ENCODE peak calls at places on chromosomes 5 and 9, in five cellular contexts. T, Z, H, S and B are unnamed samples.

GRCh38 chr9:80147866-80148265 is 576.1 kb downstream of the TLE4 start:
- DNase-seq in T (no peak), Z (no peak), H (no peak), S (no peak), B (no peak)

GRCh38 chr5:1161108-1161831 is 40.1 kb upstream of the SLC6A19 start:
- DNase-seq in T (no peak), Z (peak), H (no peak), S (peak), B (no peak)

GRCh38 chr9:9804109-9804508 is 808.7 kb downstream of the PTPRD start:
- DNase-seq in T (no peak), Z (no peak), H (no peak), S (no peak), B (no peak)

GRCh38 chr5:126686451-126687126 is 85.8 kb downstream of the PHAX start:
- DNase-seq in T (no peak), Z (no peak), H (no peak), S (no peak), B (no peak)

GRCh38 chr5:99060306-99061261 is 131.8 kb upstream of the CHD1 start:
- DNase-seq in T (peak), Z (peak), H (peak), S (peak), B (peak)

GRCh38 chr9:37555786-37556185 is 20.4 kb downstream of the FBXO10 start:
- DNase-seq in T (no peak), Z (no peak), H (no peak), S (no peak), B (no peak)

GRCh38 chr9:93630806-93631411 is 54.5 kb downstream of the PHF2 start:
- DNase-seq in T (no peak), Z (no peak), H (no peak), S (no peak), B (no peak)

GRCh38 chr5:132323202-132323601 is 29.0 kb downstream of the SLC22A4 start:
- DNase-seq in T (no peak), Z (no peak), H (no peak), S (no peak), B (no peak)

GRCh38 chr5:96903300-96903699 is 27.0 kb downstream of the ERAP2 start:
- DNase-seq in T (no peak), Z (no peak), H (no peak), S (peak), B (no peak)

GRCh38 chr9:80952523-80952922 is 736.8 kb downstream of the TLE1 start:
- DNase-seq in T (no peak), Z (no peak), H (no peak), S (no peak), B (no peak)

GRCh38 chr9:17783227-17783626 is 204.4 kb downstream of the SH3GL2 start:
- DNase-seq in T (no peak), Z (no peak), H (no peak), S (no peak), B (no peak)

GRCh38 chr9:126295516-126295915 is 31.1 kb upstream of the MVB12B start:
- DNase-seq in T (no peak), Z (no peak), H (no peak), S (no peak), B (no peak)

GRCh38 chr5:119721775-119722174 is 92.4 kb downstream of the FAM170A start:
- DNase-seq in T (no peak), Z (no peak), H (no peak), S (no peak), B (no peak)

GRCh38 chr9:5688109-5688508 is 59.2 kb downstream of the RIC1 start:
- DNase-seq in T (no peak), Z (no peak), H (peak), S (peak), B (no peak)

GRCh38 chr9:113151696-113152630 is 1.2 kb downstream of the SLC31A2 start:
- DNase-seq in T (no peak), Z (no peak), H (no peak), S (no peak), B (no peak)

GRCh38 chr5:133140311-133140710 is 88.5 kb downstream of the HSPA4 start:
- DNase-seq in T (no peak), Z (no peak), H (no peak), S (no peak), B (peak)

GRCh38 chr9:75644649-75645048 is 245.8 kb upstream of the PCSK5 start:
- DNase-seq in T (no peak), Z (peak), H (no peak), S (no peak), B (no peak)

GRCh38 chr5:149257875-149258705 is 13.6 kb upstream of the AFAP1L1 start:
- DNase-seq in T (no peak), Z (no peak), H (no peak), S (peak), B (no peak)